ENCODE peak calls at places on chromosomes 2 and 18, in nine cellular contexts. One of them, this sample, is unnamed.

GRCh38 chr18:43620936-43621335 is 343.6 kb upstream of the SYT4 start:
- DNase-seq in GM23248: peak
- DNase-seq in astrocyte of the cerebellum: peak
- DNase-seq in pancreas: no peak
- DNase-seq in lower lobe of right lung: no peak
- DNase-seq in stimulated activated naive CD4-positive, alpha-beta T cell: no peak
- DNase-seq in HFF-Myc: peak
- DNase-seq in mucosa of descending colon: no peak
- DNase-seq in colonic mucosa: no peak
- DNase-seq in this sample: no peak

GRCh38 chr2:174493549-174494331 is 6.9 kb upstream of the GPR155 start:
- DNase-seq in lower lobe of right lung: no peak
- DNase-seq in colonic mucosa: no peak
- DNase-seq in pancreas: no peak
- DNase-seq in HFF-Myc: no peak
- DNase-seq in mucosa of descending colon: no peak
- DNase-seq in astrocyte of the cerebellum: no peak
- DNase-seq in GM23248: no peak
- DNase-seq in stimulated activated naive CD4-positive, alpha-beta T cell: no peak
- DNase-seq in this sample: no peak

GRCh38 chr18:33183136-33183535 is 257.4 kb downstream of the CCDC178 start:
- DNase-seq in pancreas: no peak
- DNase-seq in lower lobe of right lung: no peak
- DNase-seq in colonic mucosa: no peak
- DNase-seq in GM23248: no peak
- DNase-seq in stimulated activated naive CD4-positive, alpha-beta T cell: no peak
- DNase-seq in HFF-Myc: no peak
- DNase-seq in astrocyte of the cerebellum: no peak
- DNase-seq in mucosa of descending colon: no peak
- DNase-seq in this sample: no peak

GRCh38 chr2:143891879-143892308 is 628.0 kb downstream of the ZEB2 start:
- DNase-seq in GM23248: no peak
- DNase-seq in lower lobe of right lung: no peak
- DNase-seq in stimulated activated naive CD4-positive, alpha-beta T cell: no peak
- DNase-seq in astrocyte of the cerebellum: no peak
- DNase-seq in HFF-Myc: no peak
- DNase-seq in pancreas: no peak
- DNase-seq in mucosa of descending colon: no peak
- DNase-seq in colonic mucosa: no peak
- DNase-seq in this sample: no peak

GRCh38 chr2:30252723-30253688 is 21.7 kb downstream of the LBH start:
- DNase-seq in lower lobe of right lung: no peak
- DNase-seq in pancreas: peak
- DNase-seq in astrocyte of the cerebellum: no peak
- DNase-seq in GM23248: peak
- DNase-seq in stimulated activated naive CD4-positive, alpha-beta T cell: no peak
- DNase-seq in colonic mucosa: no peak
- DNase-seq in HFF-Myc: no peak
- DNase-seq in mucosa of descending colon: no peak
- DNase-seq in this sample: peak

GRCh38 chr18:76953186-76953982 is 131.0 kb downstream of the ZNF236 start:
- DNase-seq in GM23248: no peak
- DNase-seq in colonic mucosa: peak
- DNase-seq in astrocyte of the cerebellum: peak
- DNase-seq in pancreas: peak
- DNase-seq in stimulated activated naive CD4-positive, alpha-beta T cell: no peak
- DNase-seq in lower lobe of right lung: peak
- DNase-seq in mucosa of descending colon: peak
- DNase-seq in HFF-Myc: no peak
- DNase-seq in this sample: no peak

GRCh38 chr18:10454800-10455550 is 540 bp downstream of the APCDD1 start:
- DNase-seq in mucosa of descending colon: peak
- DNase-seq in GM23248: peak
- DNase-seq in colonic mucosa: no peak
- DNase-seq in stimulated activated naive CD4-positive, alpha-beta T cell: no peak
- DNase-seq in astrocyte of the cerebellum: no peak
- DNase-seq in lower lobe of right lung: peak
- DNase-seq in pancreas: peak
- DNase-seq in HFF-Myc: no peak
- DNase-seq in this sample: no peak

GRCh38 chr18:51185075-51185474 is 12.4 kb downstream of the MEX3C start:
- DNase-seq in colonic mucosa: no peak
- DNase-seq in HFF-Myc: no peak
- DNase-seq in lower lobe of right lung: no peak
- DNase-seq in mucosa of descending colon: no peak
- DNase-seq in stimulated activated naive CD4-positive, alpha-beta T cell: no peak
- DNase-seq in pancreas: no peak
- DNase-seq in GM23248: peak
- DNase-seq in astrocyte of the cerebellum: no peak
- DNase-seq in this sample: no peak

GRCh38 chr2:129908721-129909373 is 70.6 kb upstream of the RAB6C start:
- DNase-seq in lower lobe of right lung: no peak
- DNase-seq in mucosa of descending colon: no peak
- DNase-seq in pancreas: no peak
- DNase-seq in astrocyte of the cerebellum: no peak
- DNase-seq in GM23248: no peak
- DNase-seq in HFF-Myc: no peak
- DNase-seq in stimulated activated naive CD4-positive, alpha-beta T cell: no peak
- DNase-seq in colonic mucosa: peak
- DNase-seq in this sample: no peak

GRCh38 chr2:226398580-226398979 is 401.0 kb downstream of the IRS1 start:
- DNase-seq in lower lobe of right lung: no peak
- DNase-seq in GM23248: peak
- DNase-seq in mucosa of descending colon: no peak
- DNase-seq in colonic mucosa: no peak
- DNase-seq in pancreas: no peak
- DNase-seq in astrocyte of the cerebellum: peak
- DNase-seq in stimulated activated naive CD4-positive, alpha-beta T cell: no peak
- DNase-seq in HFF-Myc: no peak
- DNase-seq in this sample: no peak

GRCh38 chr2:45938649-45939511 is 287.4 kb downstream of the PRKCE start:
- DNase-seq in astrocyte of the cerebellum: peak
- DNase-seq in colonic mucosa: peak
- DNase-seq in pancreas: peak
- DNase-seq in HFF-Myc: peak
- DNase-seq in lower lobe of right lung: peak
- DNase-seq in mucosa of descending colon: peak
- DNase-seq in GM23248: peak
- DNase-seq in stimulated activated naive CD4-positive, alpha-beta T cell: no peak
- DNase-seq in this sample: peak

GRCh38 chr2:148875387-148876051 is 492 bp downstream of the KIF5C start:
- DNase-seq in pancreas: no peak
- DNase-seq in stimulated activated naive CD4-positive, alpha-beta T cell: no peak
- DNase-seq in astrocyte of the cerebellum: no peak
- DNase-seq in HFF-Myc: no peak
- DNase-seq in GM23248: peak
- DNase-seq in mucosa of descending colon: no peak
- DNase-seq in colonic mucosa: no peak
- DNase-seq in lower lobe of right lung: no peak
- DNase-seq in this sample: no peak

GRCh38 chr2:95277246-95277906 is 3.1 kb downstream of the PROM2 start:
- DNase-seq in pancreas: peak
- DNase-seq in lower lobe of right lung: peak
- DNase-seq in HFF-Myc: no peak
- DNase-seq in astrocyte of the cerebellum: no peak
- DNase-seq in mucosa of descending colon: peak
- DNase-seq in GM23248: peak
- DNase-seq in stimulated activated naive CD4-positive, alpha-beta T cell: no peak
- DNase-seq in colonic mucosa: peak
- DNase-seq in this sample: no peak

GRCh38 chr2:72745679-72746368 is 80.0 kb downstream of the EXOC6B start:
- DNase-seq in mucosa of descending colon: peak
- DNase-seq in GM23248: peak
- DNase-seq in colonic mucosa: no peak
- DNase-seq in astrocyte of the cerebellum: peak
- DNase-seq in stimulated activated naive CD4-positive, alpha-beta T cell: peak
- DNase-seq in HFF-Myc: peak
- DNase-seq in pancreas: no peak
- DNase-seq in lower lobe of right lung: no peak
- DNase-seq in this sample: peak

GRCh38 chr18:45416168-45416567 is 199.1 kb upstream of the SLC14A2 start:
- DNase-seq in pancreas: no peak
- DNase-seq in GM23248: no peak
- DNase-seq in lower lobe of right lung: no peak
- DNase-seq in astrocyte of the cerebellum: peak
- DNase-seq in colonic mucosa: peak
- DNase-seq in HFF-Myc: no peak
- DNase-seq in stimulated activated naive CD4-positive, alpha-beta T cell: no peak
- DNase-seq in mucosa of descending colon: peak
- DNase-seq in this sample: no peak

GRCh38 chr18:57435851-57436192 is 648 bp downstream of the ONECUT2 start:
- DNase-seq in lower lobe of right lung: no peak
- DNase-seq in astrocyte of the cerebellum: no peak
- DNase-seq in stimulated activated naive CD4-positive, alpha-beta T cell: no peak
- DNase-seq in GM23248: no peak
- DNase-seq in colonic mucosa: no peak
- DNase-seq in HFF-Myc: no peak
- DNase-seq in mucosa of descending colon: no peak
- DNase-seq in pancreas: no peak
- DNase-seq in this sample: no peak

GRCh38 chr2:159249955-159250723 is 36.4 kb downstream of the WDSUB1 start:
- DNase-seq in HFF-Myc: no peak
- DNase-seq in GM23248: peak
- DNase-seq in colonic mucosa: peak
- DNase-seq in mucosa of descending colon: peak
- DNase-seq in lower lobe of right lung: peak
- DNase-seq in astrocyte of the cerebellum: no peak
- DNase-seq in pancreas: peak
- DNase-seq in stimulated activated naive CD4-positive, alpha-beta T cell: no peak
- DNase-seq in this sample: no peak

GRCh38 chr2:72993585-72994280 is 76.4 kb downstream of the EMX1 start:
- DNase-seq in lower lobe of right lung: no peak
- DNase-seq in pancreas: no peak
- DNase-seq in HFF-Myc: no peak
- DNase-seq in mucosa of descending colon: no peak
- DNase-seq in astrocyte of the cerebellum: no peak
- DNase-seq in stimulated activated naive CD4-positive, alpha-beta T cell: no peak
- DNase-seq in GM23248: peak
- DNase-seq in colonic mucosa: peak
- DNase-seq in this sample: no peak

GRCh38 chr2:161954103-161954502 is 119.9 kb downstream of the DPP4 start:
- DNase-seq in lower lobe of right lung: no peak
- DNase-seq in GM23248: no peak
- DNase-seq in HFF-Myc: peak
- DNase-seq in pancreas: no peak
- DNase-seq in astrocyte of the cerebellum: no peak
- DNase-seq in stimulated activated naive CD4-positive, alpha-beta T cell: peak
- DNase-seq in colonic mucosa: no peak
- DNase-seq in mucosa of descending colon: no peak
- DNase-seq in this sample: no peak

GRCh38 chr2:143171817-143172216 is 42.6 kb downstream of the ARHGAP15 start:
- DNase-seq in astrocyte of the cerebellum: no peak
- DNase-seq in colonic mucosa: no peak
- DNase-seq in stimulated activated naive CD4-positive, alpha-beta T cell: no peak
- DNase-seq in lower lobe of right lung: no peak
- DNase-seq in pancreas: no peak
- DNase-seq in HFF-Myc: no peak
- DNase-seq in GM23248: peak
- DNase-seq in mucosa of descending colon: no peak
- DNase-seq in this sample: no peak

GRCh38 chr2:25375371-25375988 is 33.8 kb upstream of the DNMT3A start:
- DNase-seq in colonic mucosa: no peak
- DNase-seq in lower lobe of right lung: no peak
- DNase-seq in HFF-Myc: no peak
- DNase-seq in pancreas: no peak
- DNase-seq in GM23248: no peak
- DNase-seq in astrocyte of the cerebellum: no peak
- DNase-seq in mucosa of descending colon: no peak
- DNase-seq in stimulated activated naive CD4-positive, alpha-beta T cell: no peak
- DNase-seq in this sample: no peak

GRCh38 chr2:175824243-175824642 is 177.8 kb downstream of the LNPK start:
- DNase-seq in GM23248: peak
- DNase-seq in astrocyte of the cerebellum: no peak
- DNase-seq in HFF-Myc: no peak
- DNase-seq in lower lobe of right lung: no peak
- DNase-seq in pancreas: no peak
- DNase-seq in stimulated activated naive CD4-positive, alpha-beta T cell: no peak
- DNase-seq in colonic mucosa: no peak
- DNase-seq in mucosa of descending colon: no peak
- DNase-seq in this sample: no peak

GRCh38 chr18:74933930-74934329 is 275.0 kb downstream of the PTGR3 start:
- DNase-seq in astrocyte of the cerebellum: no peak
- DNase-seq in stimulated activated naive CD4-positive, alpha-beta T cell: no peak
- DNase-seq in pancreas: no peak
- DNase-seq in colonic mucosa: no peak
- DNase-seq in HFF-Myc: no peak
- DNase-seq in lower lobe of right lung: no peak
- DNase-seq in GM23248: no peak
- DNase-seq in mucosa of descending colon: no peak
- DNase-seq in this sample: no peak

GRCh38 chr2:12223732-12224131 is 477.3 kb downstream of the LPIN1 start:
- DNase-seq in lower lobe of right lung: no peak
- DNase-seq in pancreas: no peak
- DNase-seq in colonic mucosa: no peak
- DNase-seq in mucosa of descending colon: no peak
- DNase-seq in GM23248: no peak
- DNase-seq in astrocyte of the cerebellum: no peak
- DNase-seq in HFF-Myc: no peak
- DNase-seq in stimulated activated naive CD4-positive, alpha-beta T cell: no peak
- DNase-seq in this sample: no peak

GRCh38 chr2:14944562-14945346 is 312.2 kb downstream of the LRATD1 start:
- DNase-seq in colonic mucosa: no peak
- DNase-seq in astrocyte of the cerebellum: peak
- DNase-seq in GM23248: peak
- DNase-seq in pancreas: peak
- DNase-seq in mucosa of descending colon: peak
- DNase-seq in HFF-Myc: no peak
- DNase-seq in stimulated activated naive CD4-positive, alpha-beta T cell: no peak
- DNase-seq in lower lobe of right lung: no peak
- DNase-seq in this sample: peak

GRCh38 chr2:44778671-44779476 is 162.6 kb upstream of the SIX3 start:
- DNase-seq in stimulated activated naive CD4-positive, alpha-beta T cell: no peak
- DNase-seq in GM23248: no peak
- DNase-seq in lower lobe of right lung: no peak
- DNase-seq in astrocyte of the cerebellum: no peak
- DNase-seq in mucosa of descending colon: peak
- DNase-seq in HFF-Myc: no peak
- DNase-seq in colonic mucosa: no peak
- DNase-seq in pancreas: no peak
- DNase-seq in this sample: no peak

GRCh38 chr2:58734365-58734764 is 493.2 kb upstream of the FANCL start:
- DNase-seq in stimulated activated naive CD4-positive, alpha-beta T cell: no peak
- DNase-seq in pancreas: no peak
- DNase-seq in mucosa of descending colon: no peak
- DNase-seq in lower lobe of right lung: no peak
- DNase-seq in HFF-Myc: no peak
- DNase-seq in GM23248: peak
- DNase-seq in astrocyte of the cerebellum: no peak
- DNase-seq in colonic mucosa: no peak
- DNase-seq in this sample: no peak

GRCh38 chr2:5560981-5561380 is 131.2 kb upstream of the SOX11 start:
- DNase-seq in stimulated activated naive CD4-positive, alpha-beta T cell: no peak
- DNase-seq in lower lobe of right lung: no peak
- DNase-seq in astrocyte of the cerebellum: peak
- DNase-seq in HFF-Myc: no peak
- DNase-seq in pancreas: no peak
- DNase-seq in GM23248: peak
- DNase-seq in colonic mucosa: no peak
- DNase-seq in mucosa of descending colon: no peak
- DNase-seq in this sample: peak

GRCh38 chr2:205077159-205077558 is 531.9 kb downstream of the PARD3B start:
- DNase-seq in colonic mucosa: no peak
- DNase-seq in pancreas: no peak
- DNase-seq in lower lobe of right lung: no peak
- DNase-seq in GM23248: no peak
- DNase-seq in HFF-Myc: no peak
- DNase-seq in mucosa of descending colon: no peak
- DNase-seq in stimulated activated naive CD4-positive, alpha-beta T cell: peak
- DNase-seq in astrocyte of the cerebellum: no peak
- DNase-seq in this sample: no peak

GRCh38 chr2:189302274-189302948 is 122.8 kb upstream of the COL5A2 start:
- DNase-seq in colonic mucosa: no peak
- DNase-seq in stimulated activated naive CD4-positive, alpha-beta T cell: no peak
- DNase-seq in HFF-Myc: no peak
- DNase-seq in pancreas: no peak
- DNase-seq in mucosa of descending colon: no peak
- DNase-seq in lower lobe of right lung: no peak
- DNase-seq in astrocyte of the cerebellum: no peak
- DNase-seq in GM23248: peak
- DNase-seq in this sample: no peak

GRCh38 chr2:200352631-200353030 is 46.1 kb downstream of the SPATS2L start:
- DNase-seq in GM23248: peak
- DNase-seq in mucosa of descending colon: no peak
- DNase-seq in lower lobe of right lung: no peak
- DNase-seq in stimulated activated naive CD4-positive, alpha-beta T cell: no peak
- DNase-seq in pancreas: no peak
- DNase-seq in HFF-Myc: no peak
- DNase-seq in astrocyte of the cerebellum: peak
- DNase-seq in colonic mucosa: no peak
- DNase-seq in this sample: no peak

This sample was measured in AG04450.